ENCODE peak calls at places on chromosomes 11 and 22, in four cellular contexts. One of them, this sample, is unnamed. For H3K9me3, the result is how much of the 10 kb centered on the place peaks cover.

GRCh38 chr11:32225491-32226285 is 134.8 kb downstream of the RCN1 start:
- DNase-seq in GM12878: no peak
- DNase-seq in K562: no peak
- DNase-seq in HepG2: no peak
- DNase-seq in this sample: no peak

GRCh38 chr11:61080986-61081590 is 21.2 kb upstream of the CD5 start:
- DNase-seq in GM12878: no peak
- DNase-seq in K562: no peak
- DNase-seq in HepG2: no peak
- DNase-seq in this sample: no peak

GRCh38 chr22:27331526-27332281 is 469.9 kb downstream of the MN1 start:
- DNase-seq in GM12878: no peak
- DNase-seq in K562: no peak
- DNase-seq in HepG2: peak
- DNase-seq in this sample: peak

GRCh38 chr11:103923473-103923931 is 112.9 kb upstream of the DDI1 start:
- DNase-seq in GM12878: no peak
- DNase-seq in K562: no peak
- DNase-seq in HepG2: peak
- DNase-seq in this sample: no peak

GRCh38 chr11:72308226-72309073 is 64.5 kb upstream of the PHOX2A start:
- DNase-seq in GM12878: no peak
- DNase-seq in K562: peak
- DNase-seq in HepG2: no peak
- DNase-seq in this sample: peak

GRCh38 chr11:66723693-66724092 is 5.3 kb downstream of the SPTBN2 start:
- DNase-seq in GM12878: no peak
- DNase-seq in K562: no peak
- DNase-seq in HepG2: no peak
- DNase-seq in this sample: no peak

GRCh38 chr11:114219559-114220349 is 76.4 kb upstream of the NNMT start:
- DNase-seq in GM12878: no peak
- DNase-seq in K562: peak
- DNase-seq in HepG2: no peak
- DNase-seq in this sample: peak

GRCh38 chr11:45079943-45080719 is 66.3 kb upstream of the PRDM11 start:
- DNase-seq in GM12878: no peak
- DNase-seq in K562: no peak
- DNase-seq in HepG2: no peak
- DNase-seq in this sample: no peak

GRCh38 chr22:36081023-36081431 is 52.4 kb upstream of the RBFOX2 start:
- DNase-seq in GM12878: no peak
- DNase-seq in K562: no peak
- DNase-seq in HepG2: no peak
- DNase-seq in this sample: no peak

GRCh38 chr11:68480855-68481510 is 20.4 kb downstream of the PPP6R3 start:
- DNase-seq in GM12878: no peak
- DNase-seq in K562: no peak
- DNase-seq in HepG2: no peak
- DNase-seq in this sample: no peak

GRCh38 chr22:37943471-37944198 is 9.8 kb downstream of the C22orf23 start:
- DNase-seq in GM12878: no peak
- DNase-seq in K562: no peak
- DNase-seq in HepG2: no peak
- DNase-seq in this sample: no peak

GRCh38 chr11:67245046-67245445 is 21.2 kb upstream of the GRK2 start:
- DNase-seq in GM12878: no peak
- DNase-seq in K562: no peak
- DNase-seq in HepG2: no peak
- DNase-seq in this sample: no peak

GRCh38 chr11:106474274-106474673 is 396.8 kb downstream of the AASDHPPT start:
- DNase-seq in GM12878: no peak
- DNase-seq in K562: no peak
- DNase-seq in HepG2: no peak
- DNase-seq in this sample: no peak

GRCh38 chr22:48226026-48227013 is 1463.9 kb downstream of the TBC1D22A start:
- DNase-seq in GM12878: no peak
- DNase-seq in K562: no peak
- DNase-seq in HepG2: no peak
- DNase-seq in this sample: no peak
- H3K9me3 ChIP-seq in GM12878: under half
- H3K9me3 ChIP-seq in K562: under half
- H3K9me3 ChIP-seq in HepG2: under half
- H3K9me3 ChIP-seq in this sample: under half

GRCh38 chr11:105100206-105100605 is 39.4 kb downstream of the CARD18 start:
- DNase-seq in GM12878: no peak
- DNase-seq in K562: no peak
- DNase-seq in HepG2: no peak
- DNase-seq in this sample: peak
- TF ChIP-seq MYC in GM12878: no peak
- TF ChIP-seq MYC in K562: no peak
- TF ChIP-seq MYC in HepG2: no peak
- TF ChIP-seq MYC in this sample: no peak

DNA sequence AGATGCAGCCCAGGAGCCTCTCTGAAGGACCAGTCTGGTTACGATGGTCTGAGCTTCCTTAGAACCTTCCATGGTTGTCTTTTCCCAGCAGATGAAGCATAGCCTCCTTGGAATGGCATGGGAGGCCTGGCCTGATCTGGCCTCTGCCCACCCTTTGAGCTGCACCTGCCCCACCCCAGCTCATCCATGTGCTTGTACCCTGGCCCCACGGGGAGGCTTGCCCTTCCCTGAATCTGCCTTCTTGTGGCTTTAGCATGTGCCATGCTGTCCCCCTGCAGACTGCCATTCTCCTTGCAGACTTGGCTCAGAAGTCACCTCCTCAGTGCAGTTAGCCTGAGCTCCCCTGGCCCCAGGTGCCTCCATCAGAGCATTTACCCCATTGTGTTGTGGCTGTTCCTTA is 62.5 kb downstream of the FBLN1 start:
- DNase-seq in GM12878: no peak
- DNase-seq in K562: no peak
- DNase-seq in HepG2: no peak
- DNase-seq in this sample: no peak
- H3K9ac ChIP-seq in GM12878: no peak
- H3K9ac ChIP-seq in K562: no peak
- H3K9ac ChIP-seq in HepG2: no peak
- H3K9ac ChIP-seq in this sample: no peak

DNA sequence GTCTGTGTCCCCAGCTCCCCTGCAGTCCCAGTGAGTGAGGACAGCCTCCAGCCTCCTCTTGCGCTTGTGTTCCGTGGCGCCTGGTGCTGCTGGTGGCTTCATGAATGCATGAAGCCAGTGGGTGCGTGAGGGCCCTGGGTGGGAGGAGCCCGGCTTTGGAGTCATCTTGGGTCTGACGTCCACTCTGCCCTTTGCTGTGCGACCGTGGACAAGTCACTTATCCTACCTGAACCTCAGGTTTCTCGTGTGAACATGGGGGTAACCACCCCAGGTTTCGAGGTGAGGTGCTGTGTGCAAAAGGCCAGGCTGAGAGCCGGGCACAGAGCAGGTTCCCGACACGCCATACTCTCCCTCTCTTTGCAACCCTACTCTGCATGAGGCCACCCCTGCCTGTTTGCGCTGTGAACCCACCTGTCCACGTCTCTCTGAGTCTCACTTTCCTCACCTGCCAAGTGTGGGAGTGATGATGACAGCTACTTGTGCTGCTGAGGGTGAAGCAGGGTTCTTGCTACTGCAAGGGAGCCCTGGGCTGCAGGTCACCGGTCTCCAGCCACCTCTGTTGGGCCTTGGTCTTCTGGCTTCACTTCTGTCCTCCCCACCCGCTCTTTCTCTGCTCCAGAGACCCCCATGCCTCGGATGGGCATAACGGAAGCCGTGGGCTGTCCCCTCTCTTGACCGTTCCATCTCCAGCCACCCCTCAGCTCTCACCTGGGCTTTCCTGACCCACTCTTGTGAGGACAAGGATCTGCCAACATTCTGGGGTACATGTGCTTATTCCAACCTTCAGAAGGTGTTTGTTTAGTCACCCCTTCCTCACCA is 537.6 kb downstream of the TBC1D22A start:
- DNase-seq in GM12878: no peak
- DNase-seq in K562: no peak
- DNase-seq in HepG2: no peak
- DNase-seq in this sample: no peak
- H3K9me3 ChIP-seq in GM12878: under half
- H3K9me3 ChIP-seq in K562: under half
- H3K9me3 ChIP-seq in HepG2: under half
- H3K9me3 ChIP-seq in this sample: under half